ENCODE peak calls at places on chromosomes 4 and X, in nine cellular contexts. G, H, L, T, C, K, X, S and J are unnamed samples.

GRCh38 chrX:118182050-118182449 is 65.4 kb upstream of the KLHL13 start:
- DNase-seq in T (no peak), L (no peak), G (no peak), X (peak), H (no peak), K (no peak), S (no peak), C (no peak), J (no peak)

GRCh38 chr4:2252530-2252924 is 9.4 kb downstream of the MXD4 start:
- DNase-seq in C (no peak), L (no peak), K (no peak), S (no peak), G (peak), X (no peak), T (peak), H (no peak), J (no peak)

GRCh38 chr4:184824776-184825393 is 883 bp downstream of the ACSL1 start:
- DNase-seq in S (no peak), X (peak), G (no peak), C (peak), L (no peak), T (no peak), K (no peak), H (peak), J (peak)

GRCh38 chr4:104395219-104395618 is 99.5 kb downstream of the CXXC4 start:
- DNase-seq in S (no peak), C (no peak), L (no peak), X (peak), G (no peak), K (no peak), T (no peak), H (no peak), J (no peak)

GRCh38 chrX:125998432-125998831 is 167.7 kb downstream of the DCAF12L2 start:
- DNase-seq in H (peak), G (no peak), L (peak), K (no peak), C (peak), T (peak), X (peak), S (no peak), J (no peak)

GRCh38 chr4:146442801-146443200 is 78.9 kb downstream of the SLC10A7 start:
- DNase-seq in H (no peak), X (peak), L (no peak), K (no peak), S (no peak), C (peak), G (no peak), T (no peak), J (no peak)

GRCh38 chr4:186081202-186081807 is 12.3 kb downstream of the TLR3 start:
- DNase-seq in C (no peak), K (no peak), T (no peak), G (no peak), H (no peak), L (peak), S (no peak), X (no peak), J (no peak)

GRCh38 chrX:121802881-121803412 is 755.5 kb downstream of the GLUD2 start:
- DNase-seq in C (no peak), L (no peak), G (no peak), H (no peak), X (no peak), K (no peak), S (no peak), T (no peak), J (no peak)

GRCh38 chr4:143335979-143336827 is 473 bp upstream of the GAB1 start:
- DNase-seq in S (peak), H (peak), G (peak), K (no peak), X (peak), C (peak), T (peak), L (peak), J (peak)

GRCh38 chrX:130623508-130623907 is 221.7 kb downstream of the RBMX2 start:
- DNase-seq in L (no peak), K (no peak), C (no peak), X (no peak), S (no peak), G (no peak), T (no peak), H (no peak), J (no peak)

GRCh38 chr4:139171878-139172691 is 4.9 kb downstream of the ELF2 start:
- DNase-seq in H (peak), L (no peak), S (no peak), T (no peak), X (peak), K (no peak), G (no peak), C (peak), J (no peak)

GRCh38 chr4:16225139-16225538 is 1.1 kb downstream of the TAPT1 start:
- DNase-seq in X (peak), G (no peak), C (peak), L (no peak), K (no peak), S (no peak), H (peak), T (no peak), J (no peak)

GRCh38 chr4:72569719-72570235 is 756 bp upstream of the ADAMTS3 start:
- DNase-seq in K (no peak), X (no peak), H (no peak), L (no peak), S (no peak), G (peak), T (peak), C (peak), J (no peak)

GRCh38 chrX:418927-419729 is 32.4 kb upstream of the PPP2R3B start:
- DNase-seq in H (no peak), X (no peak), T (no peak), G (no peak), K (no peak), C (no peak), S (no peak), L (no peak), J (no peak)

GRCh38 chrX:13254076-13254785 is 65.6 kb downstream of the ATXN3L start:
- DNase-seq in K (peak), H (peak), S (no peak), T (no peak), L (peak), G (no peak), C (peak), X (peak), J (peak)

GRCh38 chr4:88927420-88927819 is 129.6 kb downstream of the FAM13A start:
- DNase-seq in T (no peak), G (no peak), H (no peak), K (no peak), X (no peak), S (no peak), C (no peak), L (no peak), J (no peak)

GRCh38 chr4:67746797-67747495 is 7.2 kb downstream of the GNRHR start:
- DNase-seq in L (peak), K (peak), X (peak), C (peak), G (no peak), S (no peak), H (peak), T (no peak), J (peak)

GRCh38 chr4:87045659-87046058 is 110.8 kb downstream of the AFF1 start:
- DNase-seq in G (no peak), K (no peak), X (peak), H (no peak), T (no peak), C (no peak), S (no peak), L (no peak), J (no peak)

GRCh38 chr4:26032572-26033320 is 118.7 kb downstream of the SMIM20 start:
- DNase-seq in C (peak), X (peak), H (no peak), T (no peak), K (no peak), L (no peak), G (no peak), S (peak), J (no peak)

GRCh38 chr4:110087116-110087708 is 111.2 kb downstream of the ELOVL6 start:
- DNase-seq in S (no peak), C (peak), X (peak), K (no peak), T (no peak), H (no peak), G (no peak), L (no peak), J (no peak)

GRCh38 chr4:56226579-56226978 is 160.7 kb downstream of the AASDH start:
- DNase-seq in L (no peak), H (no peak), K (no peak), C (no peak), S (no peak), G (no peak), T (no peak), X (no peak), J (no peak)

GRCh38 chr4:14143892-14144291 is 516.4 kb upstream of the BOD1L1 start:
- DNase-seq in L (no peak), X (peak), S (no peak), C (peak), G (no peak), K (no peak), T (no peak), H (peak), J (no peak)

GRCh38 chrX:34873500-34874225 is 68.9 kb upstream of the FAM47B start:
- DNase-seq in L (peak), C (peak), H (no peak), X (peak), G (no peak), K (no peak), S (no peak), T (no peak), J (no peak)

GRCh38 chr4:23789765-23790164 is 100.1 kb downstream of the PPARGC1A start:
- DNase-seq in G (no peak), S (peak), H (no peak), L (no peak), C (no peak), K (no peak), X (peak), T (no peak), J (no peak)

GRCh38 chr4:87465739-87466366 is 43.5 kb downstream of the NUDT9 start:
- DNase-seq in K (peak), C (peak), G (peak), T (peak), L (peak), X (peak), S (no peak), H (peak), J (peak)

GRCh38 chr4:122873146-122873545 is 46.5 kb downstream of the FGF2 start:
- DNase-seq in T (no peak), X (no peak), G (no peak), S (no peak), H (no peak), K (no peak), L (no peak), C (no peak), J (no peak)

GRCh38 chrX:14362731-14363130 is 166.6 kb upstream of the GLRA2 start:
- DNase-seq in L (no peak), S (no peak), H (no peak), X (peak), T (no peak), G (no peak), K (no peak), C (peak), J (no peak)

GRCh38 chr4:126046081-126046614 is 731.4 kb downstream of the FAT4 start:
- DNase-seq in K (no peak), T (no peak), L (no peak), X (peak), S (no peak), H (no peak), G (no peak), C (no peak), J (no peak)

DNA sequence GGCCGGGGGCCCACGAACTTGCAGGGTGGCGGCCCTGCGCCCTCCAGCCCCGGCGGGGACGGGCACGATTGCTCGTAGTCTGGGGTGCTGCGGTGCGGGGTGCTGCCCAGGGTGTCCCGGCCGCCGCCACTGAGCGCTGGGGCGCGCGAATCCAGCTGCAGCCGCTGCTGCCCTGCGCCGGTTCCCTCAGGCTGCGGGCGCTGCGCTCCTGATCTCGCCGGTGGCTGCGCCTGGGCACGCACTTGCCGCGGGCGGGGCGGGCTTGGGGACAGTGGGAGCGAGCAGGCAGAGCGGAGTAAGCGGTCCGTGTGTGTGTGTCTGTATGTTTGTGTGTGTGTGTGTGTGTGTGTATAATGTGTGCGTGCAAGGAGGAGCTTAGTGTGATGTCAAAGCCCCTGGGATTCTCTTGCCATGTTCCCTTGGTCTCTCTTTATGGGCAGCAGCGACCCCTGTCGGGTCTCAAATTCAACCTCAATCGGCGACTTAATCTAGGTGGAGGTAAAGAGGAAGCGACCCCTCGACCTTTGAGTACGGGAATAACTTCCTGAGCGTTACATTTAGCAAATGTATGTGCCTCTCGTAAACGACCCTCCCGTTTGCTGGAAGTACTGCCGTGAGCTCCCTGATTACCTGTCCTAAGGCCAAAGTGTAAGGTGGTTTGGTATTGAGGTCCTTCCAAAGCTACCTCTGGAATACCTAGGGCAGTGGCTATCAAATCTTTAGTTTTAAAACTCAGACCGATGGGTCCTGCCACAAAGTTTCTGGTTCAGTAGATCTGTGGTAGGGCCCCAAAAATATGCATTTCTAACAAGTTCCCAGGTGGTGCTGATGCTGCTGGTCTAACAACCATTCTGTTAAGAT is at the start of gene RNF150:
- DNase-seq in K (peak), H (peak), C (peak), S (peak), G (peak), L (peak), X (peak), T (peak), J (peak)
- TF ChIP-seq CTCF in K (peak), H (peak), C (peak), S (peak), G (peak), L (peak), X (peak), T (peak), J (peak)

GRCh38 chr4:118682928-118683327 is 2.3 kb upstream of the METTL14 start:
- DNase-seq in C (peak), K (no peak), L (peak), T (no peak), X (peak), G (no peak), H (peak), S (no peak), J (no peak)
- TF ChIP-seq CTCF in C (peak), K (peak), L (peak), T (peak), X (peak), G (peak), H (peak), S (peak), J (no peak)

GRCh38 chr4:100113732-100114131 is 76.5 kb downstream of the DDIT4L start:
- DNase-seq in T (no peak), L (no peak), S (no peak), C (no peak), X (no peak), K (no peak), G (no peak), H (peak), J (no peak)

GRCh38 chr4:100118213-100118612 is 72.1 kb downstream of the DDIT4L start:
- DNase-seq in H (no peak), S (no peak), G (no peak), X (peak), C (no peak), L (no peak), T (no peak), K (no peak), J (no peak)

GRCh38 chr4:100114909-100115308 is 75.4 kb downstream of the DDIT4L start:
- DNase-seq in C (no peak), H (no peak), T (no peak), L (no peak), K (no peak), X (no peak), S (no peak), G (no peak), J (no peak)

DNA sequence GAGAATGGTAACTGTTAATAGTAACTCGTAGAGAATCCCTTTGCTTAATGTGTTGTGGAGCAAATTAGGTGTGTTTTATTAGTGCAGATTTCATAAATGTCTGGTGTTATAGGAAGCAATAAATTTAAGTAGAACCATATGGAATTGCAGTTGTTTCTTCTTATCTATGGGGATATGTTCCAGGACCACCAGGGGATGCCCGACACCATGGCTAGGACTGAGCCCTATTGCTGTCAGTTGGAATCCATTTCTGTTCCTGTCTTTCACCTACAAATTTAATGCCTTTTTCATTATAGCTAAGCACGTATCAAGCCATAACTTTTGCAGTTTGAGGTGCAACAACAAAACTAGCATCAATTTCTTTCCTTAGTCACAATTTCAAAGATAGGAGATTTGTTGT is 72.5 kb downstream of the DDIT4L start:
- DNase-seq in L (no peak), T (no peak), S (no peak), G (no peak), K (no peak), H (no peak), X (no peak), C (no peak), J (no peak)
- TF ChIP-seq CTCF in L (peak), T (no peak), S (no peak), G (no peak), K (no peak), H (no peak), X (peak), C (no peak), J (no peak)

DNA sequence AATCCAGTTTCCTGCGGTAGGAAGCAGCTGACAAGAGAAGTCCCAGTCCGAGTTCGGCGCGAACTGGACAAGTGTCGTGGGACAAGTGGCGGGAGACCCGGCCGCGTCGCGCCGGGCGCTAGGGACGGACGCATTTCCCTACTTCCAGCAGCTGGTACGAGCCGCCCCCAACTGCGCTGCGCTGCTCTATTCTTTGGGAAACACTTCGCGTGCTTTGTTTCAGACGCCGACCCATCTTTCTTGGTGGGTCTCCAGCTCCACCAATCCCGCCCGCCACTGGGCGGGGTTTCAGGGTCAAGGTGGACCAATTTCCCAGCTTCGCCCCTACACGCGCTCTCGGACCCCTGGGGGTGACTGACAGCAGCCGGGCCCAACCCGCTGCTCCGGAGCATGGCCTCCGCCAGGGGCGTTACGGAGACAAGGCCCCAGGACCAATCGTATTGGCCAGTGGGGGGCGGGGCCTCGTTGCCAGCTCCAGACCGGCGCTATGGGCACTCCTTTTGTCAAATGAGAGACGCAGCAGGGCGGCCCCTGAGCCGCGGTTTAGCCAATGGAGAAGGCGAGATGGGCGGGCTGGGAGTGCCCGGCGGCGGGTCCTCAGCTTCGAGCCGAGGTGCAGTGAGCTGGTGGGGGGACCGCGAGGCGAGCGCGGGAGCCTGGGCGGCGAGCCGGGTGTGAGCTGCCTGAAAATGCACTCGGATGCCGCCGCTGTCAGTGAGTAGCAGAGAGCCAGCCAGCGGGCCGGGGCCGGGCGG is at the start of gene DCUN1D4:
- DNase-seq in G (peak), T (peak), C (peak), X (peak), S (peak), L (peak), K (peak), H (peak), J (peak)
- TF ChIP-seq CTCF in G (peak), T (no peak), C (peak), X (peak), S (peak), L (peak), K (peak), H (no peak), J (no peak)

DNA sequence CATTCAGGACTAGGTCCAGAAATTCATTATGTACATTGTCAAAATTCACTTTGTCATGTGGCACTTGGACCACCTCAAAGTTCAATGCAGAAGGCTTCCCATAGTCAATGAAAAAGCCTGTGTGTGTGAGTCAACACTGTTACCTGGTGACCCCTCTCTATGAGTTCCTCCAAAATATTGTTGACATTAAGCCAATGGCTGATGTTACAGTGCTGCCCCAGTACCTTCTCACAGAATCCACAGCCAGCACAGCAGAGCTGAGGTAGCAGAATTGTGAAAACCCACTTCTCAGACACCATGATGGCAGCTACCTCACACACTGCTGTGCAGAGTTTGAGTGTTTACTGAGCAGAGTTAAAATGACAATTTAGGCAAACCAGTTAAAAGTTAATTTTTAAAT is 22.4 kb upstream of the UGT2B4 start:
- DNase-seq in H (no peak), C (no peak), K (no peak), T (no peak), G (no peak), L (no peak), S (no peak), X (no peak), J (no peak)
- TF ChIP-seq CTCF in H (no peak), C (no peak), K (no peak), T (no peak), G (no peak), L (no peak), S (no peak), X (no peak), J (no peak)

GRCh38 chrX:11944486-11944885 is 186.4 kb downstream of the MSL3 start:
- DNase-seq in K (no peak), H (peak), X (peak), C (peak), S (no peak), T (peak), L (peak), G (no peak), J (peak)
- TF ChIP-seq CTCF in K (peak), H (peak), X (peak), C (peak), S (peak), T (peak), L (peak), G (no peak), J (peak)

DNA sequence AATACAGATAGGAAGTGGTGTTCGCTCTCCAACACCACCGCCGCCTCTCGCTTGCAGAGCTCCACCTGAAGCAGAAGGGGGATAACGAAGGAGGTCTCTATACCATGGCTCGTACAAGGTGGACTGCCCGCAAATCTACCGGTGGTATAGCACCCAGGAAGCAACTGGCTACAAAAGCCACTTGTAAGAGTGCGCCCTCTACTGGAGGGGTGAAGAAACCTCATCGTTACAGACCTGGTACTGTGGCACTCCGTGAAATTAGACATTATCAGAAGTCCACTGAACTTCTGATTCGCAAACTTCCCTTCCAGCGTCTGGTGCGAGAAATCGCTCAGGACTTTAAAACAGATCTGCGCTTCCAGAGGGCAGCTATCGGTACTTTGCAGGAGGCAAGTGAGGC is 5.2 kb upstream of the BMP15 start:
- DNase-seq in L (peak), S (no peak), T (no peak), K (no peak), X (no peak), G (no peak), H (peak), C (peak), J (no peak)
- TF ChIP-seq CTCF in L (peak), S (no peak), T (peak), K (peak), X (peak), G (no peak), H (peak), C (peak), J (no peak)